ENCODE peak calls at places on chromosome 9, in five cellular contexts. Q is A549, D is AG09309, M is WTC11, N is colonic mucosa. S is an unnamed sample.

GRCh38 chr9:26748449-26749058 is 144.0 kb downstream of the CAAP1 start:
- DNase-seq in Q (no peak), D (no peak), M (no peak), N (no peak), S (no peak)

GRCh38 chr9:33167949-33168535 is 906 bp upstream of the B4GALT1 start:
- DNase-seq in Q (no peak), D (no peak), M (no peak), N (peak), S (no peak)

GRCh38 chr9:17063535-17064135 is 71.2 kb upstream of the CNTLN start:
- DNase-seq in Q (peak), D (peak), M (no peak), N (peak), S (peak)

GRCh38 chr9:120767451-120767850 is 25.8 kb downstream of the FBXW2 start:
- DNase-seq in Q (no peak), D (no peak), M (no peak), N (no peak), S (no peak)

GRCh38 chr9:86281577-86282076 is 711 bp downstream of the ISCA1 start:
- DNase-seq in Q (peak), D (no peak), M (no peak), N (no peak), S (no peak)

GRCh38 chr9:115849679-115850412 is 303.7 kb upstream of the PAPPA start:
- DNase-seq in Q (no peak), D (peak), M (no peak), N (no peak), S (no peak)

GRCh38 chr9:80157561-80157983 is 585.8 kb downstream of the TLE4 start:
- DNase-seq in Q (no peak), D (peak), M (no peak), N (no peak), S (no peak)

GRCh38 chr9:123555612-123556011 is 199.6 kb downstream of the CRB2 start:
- DNase-seq in Q (no peak), D (no peak), M (no peak), N (no peak), S (no peak)

GRCh38 chr9:131738838-131739191 is 1.1 kb downstream of the RAPGEF1 start:
- DNase-seq in Q (no peak), D (no peak), M (peak), N (peak), S (no peak)

GRCh38 chr9:73118898-73119554 is 32.6 kb upstream of the ANXA1 start:
- DNase-seq in Q (peak), D (no peak), M (no peak), N (no peak), S (no peak)

GRCh38 chr9:110125207-110125751 is 82.7 kb downstream of the C9orf152 start:
- DNase-seq in Q (peak), D (peak), M (peak), N (peak), S (peak)

GRCh38 chr9:77417570-77417969 is 230.6 kb downstream of the GNA14 start:
- DNase-seq in Q (no peak), D (peak), M (no peak), N (no peak), S (no peak)

GRCh38 chr9:129888085-129888808 is 53.0 kb downstream of the USP20 start:
- DNase-seq in Q (no peak), D (no peak), M (no peak), N (peak), S (no peak)

GRCh38 chr9:132511191-132511999 is 71.0 kb upstream of the BARHL1 start:
- DNase-seq in Q (no peak), D (no peak), M (no peak), N (no peak), S (no peak)

GRCh38 chr9:121292051-121292450 is 24.1 kb downstream of the GSN start:
- DNase-seq in Q (no peak), D (no peak), M (no peak), N (no peak), S (no peak)

GRCh38 chr9:128987800-128988199 is 40.3 kb downstream of the NUP188 start:
- DNase-seq in Q (no peak), D (peak), M (no peak), N (no peak), S (no peak)

GRCh38 chr9:16417101-16417500 is 453.4 kb downstream of the BNC2 start:
- DNase-seq in Q (no peak), D (peak), M (no peak), N (no peak), S (no peak)

GRCh38 chr9:29966247-29966646 is 2393.0 kb upstream of the C9orf72 start:
- DNase-seq in Q (no peak), D (no peak), M (no peak), N (no peak), S (no peak)

GRCh38 chr9:104177003-104177611 is 83.0 kb downstream of the SMC2 start:
- DNase-seq in Q (no peak), D (no peak), M (no peak), N (no peak), S (no peak)

GRCh38 chr9:29397148-29397547 is 1823.9 kb upstream of the C9orf72 start:
- DNase-seq in Q (no peak), D (no peak), M (no peak), N (no peak), S (no peak)

GRCh38 chr9:126754436-126755324 is 50.2 kb upstream of the ZBTB43 start:
- DNase-seq in Q (no peak), D (no peak), M (no peak), N (peak), S (no peak)

GRCh38 chr9:137027369-137028012 is 546 bp downstream of the ABCA2 start:
- DNase-seq in Q (no peak), D (no peak), M (peak), N (no peak), S (no peak)

GRCh38 chr9:36980148-36980974 is 53.7 kb downstream of the PAX5 start:
- DNase-seq in Q (peak), D (no peak), M (peak), N (no peak), S (no peak)

GRCh38 chr9:33234511-33235467 is 5.2 kb upstream of the SPINK4 start:
- DNase-seq in Q (peak), D (no peak), M (no peak), N (peak), S (no peak)

GRCh38 chr9:92706218-92706940 is 36.4 kb upstream of the IPPK start:
- DNase-seq in Q (no peak), D (no peak), M (peak), N (no peak), S (peak)

GRCh38 chr9:12826924-12827655 is 52.3 kb downstream of the LURAP1L start:
- DNase-seq in Q (no peak), D (no peak), M (no peak), N (no peak), S (no peak)

DNA sequence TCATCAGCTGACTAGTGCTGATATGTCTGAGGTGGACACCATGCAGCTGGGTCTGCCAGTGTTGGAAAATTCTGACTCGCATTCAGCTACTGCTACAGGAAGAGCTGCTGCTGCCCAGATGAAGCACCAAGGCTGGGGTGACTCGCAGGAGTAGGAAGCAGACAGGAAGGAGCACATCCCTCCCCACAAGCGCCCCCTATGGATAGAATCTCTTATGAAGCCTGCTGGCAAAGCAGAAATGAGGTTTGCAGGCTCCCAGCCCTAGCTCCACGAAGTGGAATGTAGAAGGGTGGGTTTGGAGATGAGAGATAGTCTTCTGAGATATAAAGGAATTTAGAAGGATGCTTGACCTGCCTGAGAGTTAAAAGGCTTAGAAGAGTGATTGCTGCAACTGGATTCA is 443.0 kb downstream of the ACTL7B start:
- DNase-seq in Q (no peak), D (no peak), M (peak), N (peak), S (peak)
- TF ChIP-seq CTCF in Q (no peak), D (no peak), M (peak), N (no peak), S (no peak)

DNA sequence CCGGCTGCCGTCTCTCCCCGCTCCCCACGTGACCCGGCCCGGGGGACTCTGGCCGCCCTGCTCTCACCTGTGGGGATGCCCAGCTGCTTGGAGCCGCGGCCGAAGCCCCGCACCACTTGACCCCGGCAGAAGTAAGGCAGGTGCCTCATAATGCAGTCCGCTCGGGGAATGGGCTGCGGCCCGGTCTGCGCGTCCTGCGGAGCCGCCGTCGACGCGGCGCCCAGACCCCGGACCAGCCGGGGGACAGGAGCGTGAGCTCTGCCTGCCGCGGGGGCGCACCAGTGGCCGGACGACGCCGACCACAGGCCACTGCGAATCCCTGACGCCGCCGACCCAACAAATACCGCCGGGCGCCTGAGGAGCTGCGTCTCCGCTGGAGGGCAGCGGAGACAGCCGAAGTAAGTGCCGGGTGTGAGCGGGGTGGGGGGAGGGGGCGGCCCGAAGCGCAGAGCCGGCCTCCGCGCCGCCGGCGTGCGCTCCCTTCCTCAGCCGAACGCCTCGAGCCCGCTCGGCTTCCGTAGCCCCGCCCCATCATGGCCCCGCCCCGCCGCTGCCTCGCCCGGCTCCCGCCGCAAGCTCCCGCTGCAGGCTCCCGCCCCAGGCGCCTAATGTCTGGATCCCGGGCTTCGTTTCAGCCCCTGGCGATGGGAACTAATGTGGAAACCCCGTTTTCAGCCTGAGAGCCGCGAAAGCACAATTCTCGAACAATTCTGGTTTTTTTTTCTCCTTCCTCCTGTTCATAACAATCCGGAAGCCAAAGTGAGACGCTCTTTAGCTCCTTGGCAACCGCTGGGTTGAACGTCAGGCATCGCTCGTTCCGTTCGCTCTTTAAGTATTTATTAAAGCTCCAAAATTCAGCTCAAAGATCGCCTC is at the start of gene RFK:
- DNase-seq in Q (peak), D (peak), M (peak), N (peak), S (peak)
- TF ChIP-seq CTCF in Q (peak), D (peak), M (no peak), N (peak), S (peak)

DNA sequence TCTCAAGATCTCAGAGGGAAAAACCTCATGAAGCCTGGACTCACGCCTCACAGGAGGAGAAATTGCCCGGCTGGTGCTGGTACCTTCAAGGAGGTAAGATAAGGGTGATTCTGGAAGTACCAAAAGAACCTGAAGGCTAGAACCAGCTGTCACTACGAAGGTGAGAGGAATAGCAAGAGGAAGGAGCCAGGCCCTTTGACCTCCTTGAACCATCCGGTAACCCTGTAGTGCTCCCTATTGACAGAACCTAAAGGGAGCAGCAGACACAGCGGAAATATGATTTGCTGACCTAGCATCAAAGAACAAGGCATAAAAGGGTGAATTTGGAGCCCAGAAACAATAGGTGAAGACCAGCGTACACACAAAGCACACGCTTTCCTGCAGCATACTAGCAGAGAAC is 92.2 kb downstream of the DOCK8 start:
- DNase-seq in Q (no peak), D (no peak), M (peak), N (peak), S (peak)
- TF ChIP-seq CTCF in Q (peak), D (no peak), M (no peak), N (no peak), S (no peak)

DNA sequence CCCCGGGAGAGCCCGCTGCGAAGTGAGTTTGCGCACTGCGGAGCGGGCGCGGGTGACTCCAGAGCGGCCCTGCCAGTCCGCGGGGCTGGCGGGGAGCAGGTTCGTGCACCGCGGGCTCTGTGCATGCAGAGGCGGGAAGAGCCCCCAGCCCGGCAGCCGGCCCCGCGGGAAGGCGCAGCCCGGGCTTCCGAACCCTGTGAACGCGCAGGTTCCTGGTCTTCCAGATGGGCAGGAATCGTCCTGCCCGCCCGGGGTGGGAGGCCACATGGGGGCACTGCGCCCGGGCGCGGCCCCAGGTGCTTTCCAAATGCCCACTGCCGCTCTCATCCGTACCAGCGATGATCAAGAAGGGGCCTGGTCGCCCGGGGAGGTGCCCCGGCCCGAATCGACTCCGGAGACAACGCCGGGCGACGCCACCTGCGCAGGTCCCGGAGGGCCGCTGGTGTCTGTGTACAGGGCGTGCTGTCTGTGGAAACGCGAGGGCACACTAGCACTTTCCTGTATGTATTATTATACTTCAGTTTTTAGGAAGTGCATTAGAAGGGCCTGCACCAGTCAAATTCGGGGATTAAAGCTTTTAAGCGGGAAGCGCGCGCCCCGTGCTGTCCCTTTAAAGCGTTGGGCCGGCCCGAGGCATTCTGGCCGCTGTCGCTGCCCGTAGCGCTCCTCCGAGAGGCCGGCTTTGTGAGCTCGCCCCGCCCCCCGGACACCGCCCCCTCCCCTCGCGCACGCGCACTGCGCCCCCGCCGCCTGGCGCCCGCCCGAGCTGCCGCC is at the start of gene WDR5:
- DNase-seq in Q (peak), D (peak), M (peak), N (peak), S (peak)
- TF ChIP-seq CTCF in Q (peak), D (peak), M (no peak), N (no peak), S (no peak)

S was measured in endothelial cell.